ENCODE peak calls at places on chromosomes 5 and 9, in nine cellular contexts. Q is left lung, P is brain microvascular endothelial cell, D is heart right ventricle, O is heart left ventricle, W is GM23248, U is esophagus squamous epithelium, F is body of pancreas, H is H1. J is an unnamed sample.

GRCh38 chr5:176994460-176995121 is 12.0 kb downstream of the UIMC1 start:
- DNase-seq in Q (peak; percentile 70), P (peak; percentile 53), D (peak; percentile 25), O (peak; percentile 41), W (no peak), U (no peak), F (peak; percentile 81), H (no peak), J (no peak)

GRCh38 chr5:80125962-80126480 is 90.9 kb downstream of the THBS4 start:
- DNase-seq in Q (no peak), P (peak; percentile 81), D (no peak), O (no peak), W (peak; percentile 75), U (no peak), F (peak; percentile 9), H (no peak), J (no peak)

GRCh38 chr5:142181547-142182191 is 73.1 kb downstream of the NDFIP1 start:
- DNase-seq in Q (no peak), P (no peak), D (no peak), O (no peak), W (no peak), U (no peak), F (no peak), H (no peak), J (no peak)

GRCh38 chr5:15431923-15432322 is 68.1 kb upstream of the FBXL7 start:
- DNase-seq in Q (no peak), P (no peak), D (no peak), O (no peak), W (no peak), U (no peak), F (no peak), H (no peak), J (no peak)

GRCh38 chr5:42131081-42131480 is 206.0 kb downstream of the FBXO4 start:
- DNase-seq in Q (no peak), P (no peak), D (no peak), O (no peak), W (no peak), U (no peak), F (no peak), H (no peak), J (no peak)

GRCh38 chr5:75265731-75266130 is 29.1 kb upstream of the ANKRD31 start:
- DNase-seq in Q (no peak), P (no peak), D (no peak), O (no peak), W (peak; percentile 55), U (no peak), F (no peak), H (no peak), J (no peak)

GRCh38 chr5:91352831-91353695 is 30.1 kb downstream of the ARRDC3 start:
- DNase-seq in Q (no peak), P (no peak), D (no peak), O (no peak), W (no peak), U (no peak), F (no peak), H (no peak), J (no peak)

GRCh38 chr5:172768573-172769323 is 2.2 kb downstream of the DUSP1 start:
- DNase-seq in Q (no peak), P (peak; percentile 65), D (no peak), O (no peak), W (peak; percentile 74), U (no peak), F (peak; percentile 45), H (no peak), J (no peak)

GRCh38 chr9:121888438-121888775 is 204.7 kb downstream of the TTLL11 start:
- DNase-seq in Q (no peak), P (peak; percentile 95), D (no peak), O (peak; percentile 37), W (peak; percentile 92), U (no peak), F (peak; percentile 28), H (no peak), J (no peak)

GRCh38 chr5:103283120-103283519 is 24.6 kb downstream of the MACIR start:
- DNase-seq in Q (no peak), P (no peak), D (no peak), O (no peak), W (no peak), U (no peak), F (no peak), H (no peak), J (no peak)

GRCh38 chr9:75133396-75133795 is 45.1 kb downstream of the OSTF1 start:
- DNase-seq in Q (no peak), P (no peak), D (no peak), O (no peak), W (no peak), U (no peak), F (no peak), H (no peak), J (no peak)

GRCh38 chr9:26142201-26142600 is 464.0 kb upstream of the TUSC1 start:
- DNase-seq in Q (no peak), P (no peak), D (no peak), O (no peak), W (no peak), U (no peak), F (no peak), H (no peak), J (no peak)
- H3K27ac ChIP-seq in Q (no peak overlapping the region), P (no peak overlapping the region), D (no peak overlapping the region), O (no peak overlapping the region), W (no peak overlapping the region), U (no peak overlapping the region), F (no peak overlapping the region), H (no peak overlapping the region), J (no peak overlapping the region)

DNA sequence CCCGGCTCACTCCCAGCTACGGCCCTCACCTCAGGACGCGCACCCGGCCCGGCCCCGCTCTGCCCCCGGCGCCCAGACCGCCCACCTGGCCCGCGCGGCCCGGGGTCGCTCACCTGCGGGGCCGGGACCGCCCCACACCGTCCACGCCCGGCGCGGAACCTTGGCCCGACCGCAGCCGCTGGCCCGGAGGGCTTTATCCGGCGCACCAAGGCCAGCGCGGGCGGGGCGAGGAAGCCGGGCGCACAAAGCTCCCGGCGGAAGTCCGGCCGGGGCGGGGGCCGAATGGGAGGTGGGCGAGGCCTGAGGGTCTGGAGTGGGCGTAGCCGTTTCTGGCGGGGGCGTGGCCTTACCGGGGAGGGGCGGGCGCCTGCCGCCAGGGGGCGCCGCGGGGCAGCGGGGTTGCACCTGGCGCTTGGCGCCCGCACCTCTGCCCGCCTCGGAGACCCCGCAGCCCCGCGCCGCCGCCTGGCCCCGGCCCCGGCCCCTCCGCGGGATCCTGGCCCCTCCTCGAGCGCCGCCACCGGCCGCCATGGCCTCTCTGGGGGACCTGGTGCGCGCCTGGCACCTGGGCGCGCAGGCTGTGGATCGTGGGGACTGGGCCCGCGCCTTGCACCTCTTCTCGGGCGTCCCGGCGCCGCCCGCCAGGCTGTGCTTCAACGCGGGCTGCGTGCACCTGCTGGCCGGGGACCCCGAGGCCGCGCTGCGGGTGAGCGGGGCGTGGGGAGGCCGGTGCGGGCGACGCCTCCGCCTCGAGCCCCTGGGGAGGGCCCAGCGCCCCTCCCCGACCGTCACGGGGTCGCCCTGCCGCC is at the start of the genes EXD3 and NOXA1:
- DNase-seq in Q (peak; percentile 95), P (peak; percentile 61), D (peak; percentile 93), O (peak; percentile 95), W (peak; percentile 96), U (peak; percentile 47), F (peak; percentile 93), H (peak; percentile 68), J (peak; percentile 40)
- H3K27ac ChIP-seq in Q (peak within 1 kb of the TSS; percentile 69), P (peak within 1 kb of the TSS; percentile 14), D (peak within 1 kb of the TSS; percentile 53), O (peak within 1 kb of the TSS; percentile 89), W (no peak within 1 kb of the TSS), U (peak within 1 kb of the TSS; percentile 95), F (peak within 1 kb of the TSS; percentile 76), H (no peak within 1 kb of the TSS), J (peak within 1 kb of the TSS; percentile 51)

GRCh38 chr9:134371731-134372130 is 45.5 kb downstream of the RXRA start:
- DNase-seq in Q (peak; percentile 92), P (no peak), D (peak; percentile 46), O (peak; percentile 77), W (no peak), U (no peak), F (peak; percentile 79), H (no peak), J (no peak)

GRCh38 chr9:134373953-134374300 is 47.7 kb downstream of the RXRA start:
- DNase-seq in Q (no peak), P (no peak), D (no peak), O (no peak), W (no peak), U (no peak), F (no peak), H (no peak), J (no peak)

GRCh38 chr9:134374301-134375010 is 48.2 kb downstream of the RXRA start:
- DNase-seq in Q (peak; percentile 67), P (no peak), D (no peak), O (peak; percentile 57), W (no peak), U (no peak), F (peak; percentile 76), H (no peak), J (peak; percentile 62)

GRCh38 chr9:134373269-134373668 is 47.0 kb downstream of the RXRA start:
- DNase-seq in Q (no peak), P (no peak), D (no peak), O (no peak), W (no peak), U (no peak), F (no peak), H (no peak), J (no peak)

GRCh38 chr9:134372621-134373267 is 46.5 kb downstream of the RXRA start:
- DNase-seq in Q (peak; percentile 92), P (no peak), D (peak; percentile 34), O (peak; percentile 83), W (peak; percentile 49), U (no peak), F (peak; percentile 73), H (no peak), J (no peak)
- H3K27ac ChIP-seq in Q (peak overlapping the region; percentile 83), P (no peak overlapping the region), D (no peak overlapping the region), O (peak overlapping the region; percentile 79), W (no peak overlapping the region), U (peak overlapping the region; percentile 96), F (no peak overlapping the region), H (no peak overlapping the region), J (peak overlapping the region; percentile 69)

GRCh38 chr5:126920291-126920690 is 110.1 kb downstream of the MARCHF3 start:
- DNase-seq in Q (no peak), P (peak; percentile 25), D (peak; percentile 62), O (peak; percentile 59), W (peak; percentile 33), U (no peak), F (peak; percentile 9), H (no peak), J (no peak)

GRCh38 chr5:126918624-126918957 is 111.8 kb downstream of the MARCHF3 start:
- DNase-seq in Q (no peak), P (no peak), D (no peak), O (no peak), W (peak; percentile 51), U (no peak), F (no peak), H (no peak), J (no peak)

GRCh38 chr5:126921471-126922091 is 108.8 kb downstream of the MARCHF3 start:
- DNase-seq in Q (no peak), P (no peak), D (no peak), O (no peak), W (no peak), U (no peak), F (no peak), H (no peak), J (no peak)

GRCh38 chr5:126917918-126918623 is 112.3 kb downstream of the MARCHF3 start:
- DNase-seq in Q (peak; percentile 39), P (peak; percentile 64), D (no peak), O (no peak), W (peak; percentile 67), U (no peak), F (peak; percentile 48), H (no peak), J (no peak)

DNA sequence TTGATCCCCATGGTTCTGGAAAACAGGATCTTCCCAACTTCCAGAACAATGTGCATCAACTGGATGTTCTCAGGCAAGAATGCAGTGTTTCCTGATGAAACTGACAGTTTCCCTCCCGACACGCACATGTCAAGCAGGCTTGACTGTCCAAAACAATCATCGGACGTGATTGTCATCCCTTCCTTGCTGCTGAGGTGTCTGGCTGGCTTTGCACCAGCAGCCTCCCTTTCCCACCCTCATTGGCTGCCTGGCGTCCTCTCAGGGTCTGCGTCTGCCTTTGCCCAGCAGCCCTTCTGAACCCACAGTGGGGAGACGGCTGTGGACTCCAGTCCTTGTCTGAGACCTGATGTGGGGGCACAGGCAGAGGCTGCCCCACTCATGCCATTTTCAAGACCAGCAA is 110.8 kb downstream of the MARCHF3 start:
- DNase-seq in Q (no peak), P (no peak), D (peak; percentile 20), O (peak; percentile 68), W (no peak), U (no peak), F (peak; percentile 4), H (no peak), J (no peak)
- H3K27ac ChIP-seq in Q (no peak overlapping the region), P (no peak overlapping the region), D (peak overlapping the region; percentile 28), O (peak overlapping the region; percentile 79), W (no peak overlapping the region), U (no peak overlapping the region), F (no peak overlapping the region), H (no peak overlapping the region), J (no peak overlapping the region)

J was measured in substantia nigra.